ENCODE peak calls at places on chromosomes 16 and 17, in five cellular contexts. M, C, D, E and J are unnamed samples.

GRCh38 chr16:75433732-75434413 is 570 bp upstream of the CFDP1 start:
- DNase-seq in D (peak; percentile 90), E (peak; percentile 90), C (no peak), M (no peak), J (peak; percentile 93)

GRCh38 chr16:83185902-83186301 is 559.1 kb downstream of the CDH13 start:
- DNase-seq in D (no peak), C (no peak), M (no peak), E (no peak), J (no peak)

GRCh38 chr17:9985622-9986021 is 80.6 kb upstream of the RCVRN start:
- DNase-seq in M (no peak), D (no peak), C (no peak), E (no peak), J (no peak)

GRCh38 chr16:67438098-67438791 is 7.3 kb downstream of the HSD11B2 start:
- DNase-seq in C (no peak), M (no peak), E (no peak), D (no peak), J (no peak)

GRCh38 chr16:56195151-56195550 is 3.9 kb downstream of the GNAO1 start:
- DNase-seq in D (no peak), C (no peak), M (no peak), E (no peak), J (no peak)

GRCh38 chr17:75065562-75066151 is 18.6 kb downstream of the KCTD2 start:
- DNase-seq in C (no peak), D (no peak), E (no peak), M (no peak), J (no peak)

GRCh38 chr16:89331371-89332109 is 114.0 kb downstream of the ZNF778 start:
- DNase-seq in M (no peak), C (no peak), D (no peak), E (no peak), J (no peak)

GRCh38 chr17:55846745-55847144 is 95.9 kb downstream of the PCTP start:
- DNase-seq in C (no peak), D (no peak), E (no peak), M (no peak), J (no peak)

GRCh38 chr16:57680842-57681241 is 12.7 kb downstream of the ADGRG3 start:
- DNase-seq in D (no peak), E (no peak), C (no peak), M (peak; percentile 35), J (no peak)

GRCh38 chr17:37300683-37301082 is 75.1 kb upstream of the C17orf78 start:
- DNase-seq in D (no peak), M (no peak), E (no peak), C (no peak), J (no peak)

GRCh38 chr16:75113541-75114121 is 2.9 kb downstream of the LDHD start:
- DNase-seq in E (no peak), D (no peak), M (no peak), C (no peak), J (no peak)

GRCh38 chr17:60445144-60445543 is 22.9 kb downstream of the CHCT1 start:
- DNase-seq in C (no peak), E (no peak), M (no peak), D (no peak), J (no peak)

GRCh38 chr17:5788266-5788900 is 204.1 kb upstream of the NLRP1 start:
- DNase-seq in M (no peak), C (no peak), D (no peak), E (peak; percentile 81), J (no peak)

GRCh38 chr17:17098426-17099035 is 56.3 kb downstream of the MPRIP start:
- DNase-seq in M (no peak), C (no peak), E (no peak), D (no peak), J (no peak)

GRCh38 chr16:49463529-49463928 is 89.9 kb downstream of the C16orf78 start:
- DNase-seq in E (no peak), M (peak; percentile 37), C (no peak), D (peak; percentile 72), J (no peak)

GRCh38 chr17:7705269-7706255 is 560 bp downstream of the EFNB3 start:
- DNase-seq in M (no peak), D (no peak), E (no peak), C (no peak), J (no peak)

GRCh38 chr17:78889525-78889924 is 13.5 kb downstream of the CEP295NL start:
- DNase-seq in E (no peak), C (no peak), M (no peak), D (no peak), J (no peak)

GRCh38 chr16:12110361-12111107 is 134.0 kb downstream of the SNX29 start:
- DNase-seq in C (no peak), D (no peak), E (no peak), M (no peak), J (no peak)

GRCh38 chr17:42407289-42407836 is 15.7 kb downstream of the CAVIN1 start:
- DNase-seq in E (peak; percentile 84), M (peak; percentile 40), C (peak; percentile 34), D (peak; percentile 91), J (peak; percentile 63)

GRCh38 chr16:278863-279366 is 1.5 kb upstream of the ARHGDIG start:
- DNase-seq in M (peak; percentile 58), C (no peak), D (peak; percentile 79), E (peak; percentile 73), J (peak; percentile 12)